ENCODE peak calls at places on chromosomes 5 and 9, in nine cellular contexts. A is fibroblast of lung, F is MM.1S, M is DND-41, J is HepG2, I is GM23248, X is neural progenitor cell, N is GM12878, T is PC-3. Y is an unnamed sample.

GRCh38 chr9:87554177-87554940 is 56.7 kb downstream of the DAPK1 start:
- DNase-seq in A (no peak), F (no peak), M (no peak), J (no peak), I (peak; percentile 9), X (no peak), N (no peak), T (no peak), Y (no peak)

GRCh38 chr9:36194326-36195000 is 3.7 kb downstream of the CLTA start:
- DNase-seq in A (no peak), F (no peak), M (no peak), J (no peak), I (peak; percentile 44), X (no peak), N (no peak), T (no peak), Y (no peak)

GRCh38 chr5:94240616-94241287 is 377.7 kb downstream of the KIAA0825 start:
- DNase-seq in A (peak; percentile 89), F (no peak), M (no peak), J (no peak), I (peak; percentile 63), X (no peak), N (no peak), T (peak; percentile 18), Y (no peak)

GRCh38 chr9:75950983-75951382 is 60.5 kb downstream of the PCSK5 start:
- DNase-seq in A (no peak), F (no peak), M (no peak), J (peak; percentile 46), I (no peak), X (no peak), N (no peak), T (no peak), Y (peak; percentile 11)

GRCh38 chr5:145681686-145682085 is 153.5 kb downstream of the PRELID2 start:
- DNase-seq in A (peak; percentile 62), F (peak; percentile 68), M (peak; percentile 46), J (peak; percentile 83), I (peak; percentile 84), X (peak; percentile 74), N (peak; percentile 32), T (peak; percentile 81), Y (peak; percentile 75)

GRCh38 chr5:126386146-126386545 is 37.1 kb upstream of the GRAMD2B start:
- DNase-seq in A (peak; percentile 39), F (no peak), M (no peak), J (no peak), I (no peak), X (no peak), N (no peak), T (no peak), Y (no peak)

GRCh38 chr5:157449011-157449723 is 10.8 kb upstream of the NIPAL4 start:
- DNase-seq in A (no peak), F (no peak), M (no peak), J (no peak), I (peak; percentile 44), X (no peak), N (no peak), T (no peak), Y (no peak)

GRCh38 chr5:62538017-62538942 is 40.3 kb upstream of the LRRC70 start:
- DNase-seq in A (peak; percentile 74), F (no peak), M (no peak), J (peak; percentile 28), I (peak; percentile 76), X (no peak), N (peak; percentile 17), T (peak; percentile 72), Y (peak; percentile 58)

GRCh38 chr5:166382031-166382430 is 1909.4 kb upstream of the WWC1 start:
- DNase-seq in A (no peak), F (no peak), M (no peak), J (no peak), I (no peak), X (peak; percentile 9), N (no peak), T (no peak), Y (no peak)

GRCh38 chr5:78506296-78507049 is 142.1 kb downstream of the LHFPL2 start:
- DNase-seq in A (peak; percentile 56), F (no peak), M (no peak), J (no peak), I (peak; percentile 70), X (peak; percentile 25), N (no peak), T (no peak), Y (no peak)

GRCh38 chr9:127249877-127250276 is 14.7 kb upstream of the GARNL3 start:
- DNase-seq in A (no peak), F (no peak), M (no peak), J (no peak), I (no peak), X (no peak), N (no peak), T (no peak), Y (no peak)

GRCh38 chr9:127244609-127245601 is 19.7 kb upstream of the GARNL3 start:
- DNase-seq in A (peak; percentile 95), F (peak; percentile 98), M (no peak), J (peak; percentile 41), I (peak; percentile 99), X (peak; percentile 99), N (no peak), T (peak; percentile 95), Y (peak; percentile 94)

GRCh38 chr9:127248241-127248640 is 16.3 kb upstream of the GARNL3 start:
- DNase-seq in A (no peak), F (no peak), M (no peak), J (no peak), I (no peak), X (no peak), N (no peak), T (no peak), Y (no peak)

GRCh38 chr9:127241354-127241753 is 23.2 kb upstream of the GARNL3 start:
- DNase-seq in A (no peak), F (no peak), M (no peak), J (no peak), I (no peak), X (no peak), N (no peak), T (no peak), Y (no peak)

GRCh38 chr9:127245637-127246164 is 18.9 kb upstream of the GARNL3 start:
- DNase-seq in A (no peak), F (no peak), M (no peak), J (no peak), I (no peak), X (no peak), N (no peak), T (no peak), Y (no peak)
- H3K9ac ChIP-seq in A (peak overlapping the region; percentile 51), F (peak overlapping the region; percentile 9), M (no peak overlapping the region), J (no peak overlapping the region), I (peak overlapping the region; percentile 82), X (no peak overlapping the region), N (peak overlapping the region; percentile 59), T (peak overlapping the region; percentile 76), Y (peak overlapping the region; percentile 0)

DNA sequence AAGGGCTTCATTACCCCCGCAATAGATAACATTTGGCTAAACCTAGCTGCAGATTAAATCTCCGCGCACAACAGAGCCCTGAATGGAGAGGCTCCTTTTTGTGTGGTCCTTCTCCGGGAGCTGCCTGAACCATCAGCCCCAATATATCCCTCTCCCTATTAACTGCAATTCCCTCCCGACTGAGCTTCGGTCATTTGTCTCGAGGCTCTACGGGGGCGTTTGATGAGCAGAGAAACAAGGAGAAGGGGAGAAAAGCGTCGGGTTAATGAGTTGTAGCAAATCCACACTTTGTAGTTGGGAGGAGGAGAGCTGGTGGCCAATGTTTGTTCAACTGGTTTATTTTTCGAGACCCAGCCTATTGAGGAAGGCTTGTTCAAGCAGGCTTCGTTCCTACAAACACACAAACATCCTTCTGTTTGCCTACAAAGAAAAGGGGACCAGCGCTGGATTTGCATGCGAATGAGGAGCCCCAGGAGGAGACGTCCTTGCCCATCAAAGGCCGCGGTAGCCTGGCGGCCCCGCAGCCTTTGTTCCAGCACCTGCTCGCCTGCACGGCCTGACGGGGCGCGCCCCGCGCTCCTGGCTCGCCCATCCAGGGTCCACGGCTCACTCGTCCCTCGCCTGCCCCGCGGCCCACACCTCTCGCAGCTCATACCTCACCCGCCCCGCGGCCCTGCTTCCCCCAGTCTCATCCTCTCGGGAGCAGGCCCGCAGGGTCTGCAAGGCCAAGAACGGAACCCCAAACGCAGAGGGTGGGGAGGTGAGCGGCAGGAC is 4.7 kb downstream of the FOXD1 start:
- DNase-seq in A (no peak), F (no peak), M (no peak), J (no peak), I (peak; percentile 22), X (peak; percentile 92), N (no peak), T (no peak), Y (no peak)
- TF ChIP-seq EZH2 in A (no peak), F (no peak), M (no peak), J (peak; percentile 68), I (no peak), X (peak; percentile 78), N (no peak), T (no peak), Y (no peak)

GRCh38 chr5:170332058-170332457 is 34.5 kb upstream of the LCP2 start:
- DNase-seq in A (no peak), F (no peak), M (no peak), J (no peak), I (no peak), X (no peak), N (no peak), T (no peak), Y (no peak)
- H3K4me3 ChIP-seq in A (no peak overlapping the region), F (no peak overlapping the region), M (peak overlapping the region; percentile 48), J (no peak overlapping the region), I (no peak overlapping the region), X (no peak overlapping the region), N (no peak overlapping the region), T (no peak overlapping the region), Y (no peak overlapping the region)

GRCh38 chr5:55989860-55990259 is 4.9 kb downstream of the IL6ST start:
- DNase-seq in A (no peak), F (peak; percentile 15), M (no peak), J (peak; percentile 35), I (peak; percentile 11), X (no peak), N (no peak), T (no peak), Y (no peak)

GRCh38 chr5:55985181-55985580 is 9.6 kb downstream of the IL6ST start:
- DNase-seq in A (no peak), F (peak; percentile 51), M (no peak), J (no peak), I (no peak), X (no peak), N (no peak), T (no peak), Y (no peak)

GRCh38 chr5:55986931-55987330 is 7.8 kb downstream of the IL6ST start:
- DNase-seq in A (no peak), F (peak; percentile 67), M (no peak), J (no peak), I (no peak), X (no peak), N (no peak), T (no peak), Y (no peak)

GRCh38 chr5:55991768-55992486 is 2.8 kb downstream of the IL6ST start:
- DNase-seq in A (peak; percentile 58), F (peak; percentile 66), M (no peak), J (peak; percentile 40), I (peak; percentile 35), X (no peak), N (no peak), T (no peak), Y (peak; percentile 54)

DNA sequence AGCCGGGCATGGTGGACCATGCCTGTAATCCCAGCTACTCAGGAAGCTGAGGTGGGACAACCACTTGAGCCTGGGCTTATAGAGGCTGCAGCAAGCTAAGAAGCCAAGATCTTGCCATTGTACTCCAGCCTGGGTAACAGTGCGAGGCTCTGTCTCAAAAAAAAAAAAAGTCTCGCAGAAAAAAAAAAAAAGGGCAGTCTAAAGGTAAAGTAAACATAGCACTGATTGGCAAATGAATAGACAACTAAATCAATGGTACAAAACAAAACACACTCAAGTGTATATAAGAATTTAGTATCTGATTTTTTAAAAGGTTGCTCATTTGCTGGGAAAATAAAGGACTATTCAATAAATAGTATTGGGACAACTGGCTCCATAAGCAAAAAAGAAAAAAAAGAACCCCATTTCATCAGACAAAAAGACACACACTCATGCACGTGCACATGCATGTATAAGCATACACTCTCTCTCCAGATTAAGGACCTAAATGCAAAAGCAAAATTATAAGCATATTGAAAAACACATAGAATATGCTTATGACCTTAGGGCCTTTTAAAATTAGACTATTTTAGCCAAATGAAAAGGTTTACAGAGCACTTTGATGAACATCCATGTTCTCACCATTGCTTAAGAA is 5.7 kb downstream of the IL6ST start:
- DNase-seq in A (no peak), F (peak; percentile 20), M (no peak), J (peak; percentile 42), I (no peak), X (no peak), N (no peak), T (no peak), Y (peak; percentile 24)
- H3K9ac ChIP-seq in A (no peak overlapping the region), F (peak overlapping the region; percentile 60), M (no peak overlapping the region), J (no peak overlapping the region), I (peak overlapping the region; percentile 17), X (no peak overlapping the region), N (no peak overlapping the region), T (no peak overlapping the region), Y (no peak overlapping the region)

Y was measured in endothelial cell of umbilical vein.